ENCODE peak calls at places on chromosomes 13 and 19, in eight cellular contexts. One of them, this sample, is unnamed.

GRCh38 chr13:25901460-25902376 is 150.1 kb downstream of the SHISA2 start:
- DNase-seq in tibial nerve: no peak
- DNase-seq in brain microvascular endothelial cell: peak
- DNase-seq in foreskin fibroblast: no peak
- DNase-seq in PC-9: peak
- DNase-seq in prostate gland: peak
- DNase-seq in AG10803: no peak
- DNase-seq in IMR-90: peak
- DNase-seq in this sample: no peak

GRCh38 chr13:43085545-43085944 is 62.2 kb downstream of the DNAJC15 start:
- DNase-seq in IMR-90: peak
- DNase-seq in prostate gland: no peak
- DNase-seq in tibial nerve: no peak
- DNase-seq in PC-9: no peak
- DNase-seq in foreskin fibroblast: peak
- DNase-seq in brain microvascular endothelial cell: no peak
- DNase-seq in AG10803: peak
- DNase-seq in this sample: no peak

GRCh38 chr19:48746738-48747575 is at the start of gene IZUMO1:
- DNase-seq in brain microvascular endothelial cell: peak
- DNase-seq in PC-9: peak
- DNase-seq in prostate gland: no peak
- DNase-seq in AG10803: peak
- DNase-seq in tibial nerve: peak
- DNase-seq in IMR-90: peak
- DNase-seq in foreskin fibroblast: peak
- DNase-seq in this sample: peak

GRCh38 chr13:62997038-62997619 is 1581.5 kb upstream of the PCDH20 start:
- DNase-seq in AG10803: no peak
- DNase-seq in PC-9: no peak
- DNase-seq in foreskin fibroblast: no peak
- DNase-seq in tibial nerve: no peak
- DNase-seq in brain microvascular endothelial cell: no peak
- DNase-seq in IMR-90: no peak
- DNase-seq in prostate gland: no peak
- DNase-seq in this sample: no peak

GRCh38 chr13:68927387-68928026 is 1180.1 kb upstream of the ATXN8OS start:
- DNase-seq in IMR-90: no peak
- DNase-seq in prostate gland: no peak
- DNase-seq in foreskin fibroblast: no peak
- DNase-seq in brain microvascular endothelial cell: no peak
- DNase-seq in AG10803: no peak
- DNase-seq in tibial nerve: no peak
- DNase-seq in PC-9: no peak
- DNase-seq in this sample: no peak

GRCh38 chr19:41321600-41322270 is 11.8 kb downstream of the CCDC97 start:
- DNase-seq in AG10803: peak
- DNase-seq in foreskin fibroblast: peak
- DNase-seq in IMR-90: peak
- DNase-seq in brain microvascular endothelial cell: peak
- DNase-seq in prostate gland: no peak
- DNase-seq in PC-9: no peak
- DNase-seq in tibial nerve: no peak
- DNase-seq in this sample: no peak

GRCh38 chr13:74562381-74562780 is 428.2 kb upstream of the KLF12 start:
- DNase-seq in foreskin fibroblast: peak
- DNase-seq in AG10803: peak
- DNase-seq in IMR-90: peak
- DNase-seq in PC-9: no peak
- DNase-seq in tibial nerve: no peak
- DNase-seq in brain microvascular endothelial cell: peak
- DNase-seq in prostate gland: no peak
- DNase-seq in this sample: no peak

GRCh38 chr19:36605839-36606478 is 846 bp downstream of the ZNF382 start:
- DNase-seq in prostate gland: no peak
- DNase-seq in IMR-90: no peak
- DNase-seq in PC-9: no peak
- DNase-seq in tibial nerve: no peak
- DNase-seq in foreskin fibroblast: no peak
- DNase-seq in AG10803: peak
- DNase-seq in brain microvascular endothelial cell: no peak
- DNase-seq in this sample: no peak

GRCh38 chr13:37716395-37716794 is 117.8 kb upstream of the POSTN start:
- DNase-seq in prostate gland: no peak
- DNase-seq in tibial nerve: no peak
- DNase-seq in brain microvascular endothelial cell: peak
- DNase-seq in foreskin fibroblast: no peak
- DNase-seq in IMR-90: peak
- DNase-seq in AG10803: no peak
- DNase-seq in PC-9: no peak
- DNase-seq in this sample: no peak

GRCh38 chr13:20411638-20412342 is 113.9 kb downstream of the CRYL1 start:
- DNase-seq in brain microvascular endothelial cell: no peak
- DNase-seq in prostate gland: no peak
- DNase-seq in AG10803: no peak
- DNase-seq in foreskin fibroblast: no peak
- DNase-seq in tibial nerve: no peak
- DNase-seq in IMR-90: no peak
- DNase-seq in PC-9: no peak
- DNase-seq in this sample: no peak

GRCh38 chr19:53912653-53913052 is 3.6 kb downstream of the CACNG7 start:
- DNase-seq in foreskin fibroblast: no peak
- DNase-seq in brain microvascular endothelial cell: no peak
- DNase-seq in AG10803: no peak
- DNase-seq in PC-9: no peak
- DNase-seq in prostate gland: no peak
- DNase-seq in IMR-90: no peak
- DNase-seq in tibial nerve: no peak
- DNase-seq in this sample: no peak

GRCh38 chr13:105442941-105443340 is 1092.5 kb downstream of the EFNB2 start:
- DNase-seq in AG10803: peak
- DNase-seq in tibial nerve: peak
- DNase-seq in IMR-90: peak
- DNase-seq in foreskin fibroblast: peak
- DNase-seq in brain microvascular endothelial cell: peak
- DNase-seq in PC-9: peak
- DNase-seq in prostate gland: no peak
- DNase-seq in this sample: no peak

GRCh38 chr19:1668048-1668338 is 15.6 kb upstream of the TCF3 start:
- DNase-seq in brain microvascular endothelial cell: no peak
- DNase-seq in prostate gland: no peak
- DNase-seq in tibial nerve: no peak
- DNase-seq in IMR-90: no peak
- DNase-seq in PC-9: no peak
- DNase-seq in AG10803: no peak
- DNase-seq in foreskin fibroblast: no peak
- DNase-seq in this sample: no peak

GRCh38 chr19:43425567-43426392 is 11.1 kb downstream of the TEX101 start:
- DNase-seq in brain microvascular endothelial cell: no peak
- DNase-seq in IMR-90: peak
- DNase-seq in AG10803: peak
- DNase-seq in PC-9: peak
- DNase-seq in foreskin fibroblast: no peak
- DNase-seq in prostate gland: peak
- DNase-seq in tibial nerve: no peak
- DNase-seq in this sample: no peak

GRCh38 chr13:98984118-98984517 is 6.3 kb upstream of the DOCK9 start:
- DNase-seq in foreskin fibroblast: no peak
- DNase-seq in prostate gland: peak
- DNase-seq in tibial nerve: no peak
- DNase-seq in PC-9: peak
- DNase-seq in AG10803: no peak
- DNase-seq in IMR-90: no peak
- DNase-seq in brain microvascular endothelial cell: no peak
- DNase-seq in this sample: no peak

GRCh38 chr13:63910406-63910957 is 2494.8 kb upstream of the PCDH20 start:
- DNase-seq in tibial nerve: no peak
- DNase-seq in prostate gland: no peak
- DNase-seq in IMR-90: peak
- DNase-seq in PC-9: no peak
- DNase-seq in brain microvascular endothelial cell: peak
- DNase-seq in foreskin fibroblast: no peak
- DNase-seq in AG10803: no peak
- DNase-seq in this sample: no peak

GRCh38 chr13:77733674-77734073 is 36.2 kb downstream of the SLAIN1 start:
- DNase-seq in foreskin fibroblast: no peak
- DNase-seq in AG10803: no peak
- DNase-seq in IMR-90: no peak
- DNase-seq in PC-9: no peak
- DNase-seq in brain microvascular endothelial cell: no peak
- DNase-seq in prostate gland: no peak
- DNase-seq in tibial nerve: no peak
- DNase-seq in this sample: no peak

GRCh38 chr13:22915442-22916082 is 265.2 kb upstream of the SGCG start:
- DNase-seq in AG10803: peak
- DNase-seq in prostate gland: peak
- DNase-seq in brain microvascular endothelial cell: peak
- DNase-seq in IMR-90: peak
- DNase-seq in foreskin fibroblast: peak
- DNase-seq in tibial nerve: no peak
- DNase-seq in PC-9: no peak
- DNase-seq in this sample: peak

GRCh38 chr19:32453736-32454135 is 48.2 kb downstream of the DPY19L3 start:
- DNase-seq in IMR-90: peak
- DNase-seq in brain microvascular endothelial cell: no peak
- DNase-seq in PC-9: no peak
- DNase-seq in tibial nerve: no peak
- DNase-seq in AG10803: peak
- DNase-seq in prostate gland: no peak
- DNase-seq in foreskin fibroblast: peak
- DNase-seq in this sample: no peak
- H3K4me3 ChIP-seq in IMR-90: no peak
- H3K4me3 ChIP-seq in brain microvascular endothelial cell: no peak
- H3K4me3 ChIP-seq in PC-9: no peak
- H3K4me3 ChIP-seq in tibial nerve: no peak
- H3K4me3 ChIP-seq in AG10803: no peak
- H3K4me3 ChIP-seq in prostate gland: no peak
- H3K4me3 ChIP-seq in foreskin fibroblast: no peak
- H3K4me3 ChIP-seq in this sample: no peak

GRCh38 chr13:92954746-92955145 is 271.9 kb upstream of the GPC6 start:
- DNase-seq in brain microvascular endothelial cell: no peak
- DNase-seq in AG10803: no peak
- DNase-seq in tibial nerve: no peak
- DNase-seq in prostate gland: no peak
- DNase-seq in PC-9: no peak
- DNase-seq in foreskin fibroblast: no peak
- DNase-seq in IMR-90: peak
- DNase-seq in this sample: no peak

GRCh38 chr13:92963029-92963428 is 263.6 kb upstream of the GPC6 start:
- DNase-seq in PC-9: no peak
- DNase-seq in AG10803: no peak
- DNase-seq in brain microvascular endothelial cell: no peak
- DNase-seq in prostate gland: no peak
- DNase-seq in foreskin fibroblast: peak
- DNase-seq in tibial nerve: no peak
- DNase-seq in IMR-90: peak
- DNase-seq in this sample: no peak

GRCh38 chr13:92959790-92960189 is 266.8 kb upstream of the GPC6 start:
- DNase-seq in prostate gland: no peak
- DNase-seq in PC-9: no peak
- DNase-seq in foreskin fibroblast: no peak
- DNase-seq in IMR-90: no peak
- DNase-seq in tibial nerve: no peak
- DNase-seq in AG10803: no peak
- DNase-seq in brain microvascular endothelial cell: no peak
- DNase-seq in this sample: no peak
- TF ChIP-seq CTCF in prostate gland: no peak
- TF ChIP-seq CTCF in PC-9: no peak
- TF ChIP-seq CTCF in foreskin fibroblast: no peak
- TF ChIP-seq CTCF in IMR-90: no peak
- TF ChIP-seq CTCF in tibial nerve: no peak
- TF ChIP-seq CTCF in AG10803: no peak
- TF ChIP-seq CTCF in brain microvascular endothelial cell: no peak
- TF ChIP-seq CTCF in this sample: no peak

DNA sequence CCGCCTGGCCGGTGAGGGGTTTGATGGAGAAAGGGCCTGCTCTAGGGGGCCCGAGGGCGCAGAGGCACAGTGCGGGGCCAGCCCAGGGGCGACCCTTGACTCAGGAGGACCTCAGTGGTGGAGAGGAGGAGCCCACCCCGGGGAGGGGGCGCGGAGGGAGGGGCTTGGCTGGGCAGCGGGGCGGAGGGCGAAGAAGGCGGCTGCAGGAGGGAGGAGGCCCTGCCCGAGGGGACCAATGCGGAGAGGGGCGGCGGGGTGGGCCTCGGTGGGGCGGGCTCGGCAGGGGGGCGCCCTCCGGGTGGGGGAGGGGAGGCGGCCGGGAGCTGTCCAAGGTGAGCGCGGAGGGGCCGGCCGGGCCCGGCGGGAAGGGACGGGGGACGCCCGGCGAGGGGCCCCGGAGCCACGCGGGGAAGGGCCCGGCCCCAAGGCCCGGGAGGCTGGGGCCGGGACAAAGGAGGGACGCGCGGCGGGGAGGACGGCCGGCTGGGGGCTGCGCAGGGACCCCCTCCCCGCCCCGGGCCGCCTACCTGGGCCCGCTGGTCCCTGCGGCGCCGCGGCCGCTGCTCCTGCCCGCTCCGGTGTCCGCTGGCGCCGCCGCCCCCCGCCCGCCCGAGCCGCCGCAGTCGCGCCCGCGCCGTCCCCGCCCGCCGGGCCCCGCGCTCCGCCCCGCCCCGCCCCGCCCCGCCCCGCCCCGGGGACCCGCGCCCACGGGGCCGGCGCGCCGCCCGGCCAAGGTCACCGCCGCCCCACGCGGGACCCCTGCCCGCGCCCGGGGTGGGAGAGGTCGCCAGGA is at the start of gene DIRAS1:
- DNase-seq in prostate gland: no peak
- DNase-seq in PC-9: no peak
- DNase-seq in AG10803: no peak
- DNase-seq in brain microvascular endothelial cell: no peak
- DNase-seq in IMR-90: no peak
- DNase-seq in foreskin fibroblast: no peak
- DNase-seq in tibial nerve: no peak
- DNase-seq in this sample: no peak
- H3K4me3 ChIP-seq in prostate gland: peak
- H3K4me3 ChIP-seq in PC-9: no peak
- H3K4me3 ChIP-seq in AG10803: peak
- H3K4me3 ChIP-seq in brain microvascular endothelial cell: peak
- H3K4me3 ChIP-seq in IMR-90: peak
- H3K4me3 ChIP-seq in foreskin fibroblast: peak
- H3K4me3 ChIP-seq in tibial nerve: peak
- H3K4me3 ChIP-seq in this sample: no peak

DNA sequence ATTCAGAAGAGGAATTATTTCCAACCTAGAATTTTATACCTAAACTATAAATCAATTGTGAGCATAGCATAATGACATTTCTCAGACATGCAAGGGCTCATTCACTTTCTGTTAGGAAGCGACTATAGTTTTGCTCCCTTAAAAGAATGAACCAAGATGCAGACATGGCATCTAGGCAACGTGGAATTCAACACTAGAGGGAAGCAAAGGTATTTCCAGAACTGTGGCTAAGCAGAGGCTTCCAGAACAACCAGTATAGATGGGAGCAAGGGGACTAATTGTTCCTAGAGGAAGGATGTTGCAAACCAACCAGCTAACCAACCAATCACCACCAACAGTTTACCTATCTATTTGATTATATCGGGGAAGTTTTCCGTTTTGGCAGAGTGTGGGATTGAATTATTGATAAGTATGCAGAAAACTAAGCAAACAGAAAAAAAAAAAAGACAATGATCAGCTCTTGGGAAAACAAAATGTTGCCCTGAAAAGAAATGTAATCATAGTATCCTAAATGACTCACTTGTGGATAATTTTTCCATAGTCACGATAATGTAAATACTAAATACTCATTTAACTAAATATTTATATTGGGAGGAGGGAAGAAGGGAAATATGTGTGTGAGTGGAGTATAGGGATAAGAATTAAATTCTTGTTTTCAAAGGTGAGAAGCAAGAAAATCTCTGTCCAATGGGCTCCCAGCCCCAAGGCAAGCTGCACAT is 21.1 kb downstream of the ARL11 start:
- DNase-seq in foreskin fibroblast: no peak
- DNase-seq in AG10803: peak
- DNase-seq in tibial nerve: no peak
- DNase-seq in IMR-90: peak
- DNase-seq in brain microvascular endothelial cell: peak
- DNase-seq in PC-9: no peak
- DNase-seq in prostate gland: no peak
- DNase-seq in this sample: no peak
- TF ChIP-seq CTCF in foreskin fibroblast: peak
- TF ChIP-seq CTCF in AG10803: peak
- TF ChIP-seq CTCF in tibial nerve: peak
- TF ChIP-seq CTCF in IMR-90: peak
- TF ChIP-seq CTCF in brain microvascular endothelial cell: peak
- TF ChIP-seq CTCF in PC-9: no peak
- TF ChIP-seq CTCF in prostate gland: no peak
- TF ChIP-seq CTCF in this sample: no peak

This sample was measured in lung.